ENCODE peak calls at places on chromosome 11, in five cellular contexts. E is upper lobe of left lung, H is breast epithelium, A is K562, L is endothelial cell of umbilical vein. W is an unnamed sample. For H3K4me1, the result is how much of the 10 kb centered on the place peaks cover.

GRCh38 chr11:128061321-128061871 is 526.0 kb downstream of the ETS1 start:
- DNase-seq in L (no peak), H (no peak), E (no peak), A (no peak), W (no peak)

GRCh38 chr11:17839973-17840611 is 105.5 kb downstream of the KCNC1 start:
- DNase-seq in A (no peak), L (no peak), E (no peak), H (no peak), W (no peak)

GRCh38 chr11:57529012-57529411 is 1.5 kb downstream of the TIMM10 start:
- DNase-seq in E (no peak), H (no peak), A (no peak), L (no peak), W (no peak)

GRCh38 chr11:60125962-60126585 is 37.6 kb downstream of the MS4A2 start:
- DNase-seq in A (no peak), E (no peak), H (no peak), L (peak), W (no peak)

GRCh38 chr11:45647786-45648185 is 17.6 kb downstream of the CHST1 start:
- DNase-seq in L (no peak), E (no peak), H (no peak), A (no peak), W (peak)

GRCh38 chr11:94150056-94150455 is 21.4 kb downstream of the PANX1 start:
- DNase-seq in H (no peak), A (no peak), E (no peak), L (no peak), W (no peak)

GRCh38 chr11:67379061-67380058 is 6.0 kb upstream of the CLCF1 start:
- DNase-seq in L (no peak), H (no peak), E (no peak), A (peak), W (no peak)

GRCh38 chr11:19978668-19979518 is 181.4 kb downstream of the DBX1 start:
- DNase-seq in L (peak), H (no peak), A (no peak), E (no peak), W (no peak)

GRCh38 chr11:128415539-128415938 is 171.8 kb downstream of the ETS1 start:
- DNase-seq in A (no peak), H (no peak), L (peak), E (no peak), W (no peak)

GRCh38 chr11:134893810-134894685 is 482.0 kb upstream of the B3GAT1 start:
- DNase-seq in H (no peak), A (no peak), E (no peak), L (no peak), W (no peak)

GRCh38 chr11:106446961-106447360 is 369.5 kb downstream of the AASDHPPT start:
- DNase-seq in E (no peak), H (no peak), A (no peak), L (no peak), W (no peak)

GRCh38 chr11:117610045-117610444 is 187.0 kb downstream of the DSCAML1 start:
- DNase-seq in A (no peak), L (peak), E (no peak), H (no peak), W (no peak)

GRCh38 chr11:73171762-73172161 is 29.6 kb upstream of the FCHSD2 start:
- DNase-seq in E (no peak), A (no peak), L (no peak), H (no peak), W (peak)

GRCh38 chr11:124938970-124939369 is 3.1 kb upstream of the HEPACAM start:
- DNase-seq in E (no peak), A (no peak), H (no peak), L (no peak), W (no peak)

GRCh38 chr11:74909812-74910211 is 39.1 kb downstream of the XRRA1 start:
- DNase-seq in L (no peak), H (no peak), E (no peak), A (no peak), W (no peak)

GRCh38 chr11:60370811-60371297 is 7.5 kb upstream of the MS4A7 start:
- DNase-seq in H (no peak), E (no peak), L (peak), A (no peak), W (no peak)

GRCh38 chr11:909406-909805 is 1.2 kb downstream of the CHID1 start:
- DNase-seq in H (no peak), E (no peak), L (no peak), A (no peak), W (no peak)

GRCh38 chr11:45933131-45933821 is 10.8 kb downstream of the LARGE2 start:
- DNase-seq in L (no peak), H (no peak), E (no peak), A (no peak), W (peak)

GRCh38 chr11:35553021-35553420 is 27.6 kb upstream of the PAMR1 start:
- DNase-seq in E (no peak), A (no peak), L (no peak), H (no peak), W (no peak)

GRCh38 chr11:128624269-128625170 is 37.2 kb upstream of the ETS1 start:
- DNase-seq in L (no peak), H (no peak), E (no peak), A (no peak), W (peak)

GRCh38 chr11:2214527-2215229 is 43.1 kb upstream of the TH start:
- DNase-seq in H (peak), L (no peak), E (peak), A (peak), W (peak)

GRCh38 chr11:1825039-1825740 is 9.6 kb upstream of the SYT8 start:
- DNase-seq in E (peak), H (no peak), A (peak), L (no peak), W (peak)

GRCh38 chr11:2153581-2154194 is 7.3 kb downstream of the INS start:
- DNase-seq in E (peak), H (no peak), L (no peak), A (no peak), W (no peak)

GRCh38 chr11:122399375-122399774 is 256.1 kb upstream of the UBASH3B start:
- DNase-seq in H (no peak), L (no peak), A (no peak), E (no peak), W (no peak)

GRCh38 chr11:101960231-101960630 is 43.9 kb upstream of the ANGPTL5 start:
- DNase-seq in A (no peak), L (no peak), E (no peak), H (no peak), W (no peak)

GRCh38 chr11:60175860-60176275 is 7.0 kb downstream of the MS4A6A start:
- DNase-seq in A (no peak), L (no peak), H (no peak), E (no peak), W (no peak)

GRCh38 chr11:6894097-6894496 is 1.8 kb upstream of the OR2D2 start:
- DNase-seq in E (no peak), H (no peak), A (no peak), L (no peak), W (no peak)

GRCh38 chr11:29448246-29448877 is 568.5 kb downstream of the KCNA4 start:
- DNase-seq in A (peak), H (no peak), L (peak), E (no peak), W (no peak)

GRCh38 chr11:104694259-104695070 is 203.8 kb downstream of the CASP12 start:
- DNase-seq in L (peak), A (no peak), E (no peak), H (no peak), W (no peak)

GRCh38 chr11:116500833-116501622 is 271.8 kb downstream of the BUD13 start:
- DNase-seq in E (peak), H (no peak), L (no peak), A (no peak), W (no peak)

GRCh38 chr11:94832604-94833238 is 64.6 kb downstream of the AMOTL1 start:
- DNase-seq in H (no peak), A (no peak), L (no peak), E (no peak), W (no peak)

GRCh38 chr11:63765688-63766241 is 2.8 kb downstream of the ZFTA start:
- DNase-seq in A (no peak), E (peak), H (no peak), L (no peak), W (no peak)

GRCh38 chr11:33309118-33309517 is 51.9 kb downstream of the HIPK3 start:
- DNase-seq in A (no peak), H (no peak), E (no peak), L (no peak), W (no peak)

GRCh38 chr11:33303541-33303940 is 46.4 kb downstream of the HIPK3 start:
- DNase-seq in L (no peak), H (no peak), A (no peak), E (no peak), W (no peak)

GRCh38 chr11:33310720-33311500 is 53.7 kb downstream of the HIPK3 start:
- DNase-seq in H (no peak), L (no peak), A (no peak), E (no peak), W (no peak)

GRCh38 chr11:33311680-33312079 is 54.5 kb downstream of the HIPK3 start:
- DNase-seq in A (no peak), L (no peak), H (no peak), E (no peak), W (no peak)

GRCh38 chr11:33307984-33308383 is 50.8 kb downstream of the HIPK3 start:
- DNase-seq in H (no peak), E (no peak), L (no peak), A (no peak), W (no peak)
- H3K4me1 ChIP-seq in H (under half), E (under half), L (under half), A (under half), W (under half)

DNA sequence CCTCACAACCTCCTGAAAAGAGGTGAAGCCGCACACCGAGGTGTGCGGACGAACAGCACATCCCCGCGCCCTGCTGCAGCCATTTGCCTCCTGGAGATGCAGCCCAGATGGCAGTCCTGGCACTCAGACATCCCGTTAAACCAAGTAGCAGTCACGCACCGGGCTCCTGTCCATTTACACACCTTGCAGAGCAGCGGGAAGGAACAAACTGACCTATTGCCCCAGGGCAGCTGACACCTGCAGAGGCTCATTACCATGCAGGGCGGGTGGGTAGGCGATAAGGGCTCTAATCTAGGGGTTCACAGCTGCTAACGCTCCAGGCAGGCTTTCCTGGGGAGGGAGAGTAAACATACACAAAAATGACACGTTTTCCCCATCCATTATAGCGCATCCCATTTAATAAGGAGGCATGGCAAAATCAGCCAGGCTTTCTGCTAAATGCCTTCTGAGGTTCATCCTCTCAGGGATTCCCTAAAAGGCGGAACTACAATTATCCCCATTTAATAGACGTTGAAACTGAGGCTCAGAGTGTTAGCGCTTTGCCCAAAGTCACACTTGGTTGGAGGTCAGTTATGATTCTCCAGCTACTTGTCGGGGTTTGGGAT is 788 bp upstream of the EHBP1L1 start:
- DNase-seq in A (no peak), H (no peak), L (peak), E (peak), W (peak)
- TF ChIP-seq POLR2A in A (peak), H (no peak), L (no peak), E (no peak), W (no peak)

DNA sequence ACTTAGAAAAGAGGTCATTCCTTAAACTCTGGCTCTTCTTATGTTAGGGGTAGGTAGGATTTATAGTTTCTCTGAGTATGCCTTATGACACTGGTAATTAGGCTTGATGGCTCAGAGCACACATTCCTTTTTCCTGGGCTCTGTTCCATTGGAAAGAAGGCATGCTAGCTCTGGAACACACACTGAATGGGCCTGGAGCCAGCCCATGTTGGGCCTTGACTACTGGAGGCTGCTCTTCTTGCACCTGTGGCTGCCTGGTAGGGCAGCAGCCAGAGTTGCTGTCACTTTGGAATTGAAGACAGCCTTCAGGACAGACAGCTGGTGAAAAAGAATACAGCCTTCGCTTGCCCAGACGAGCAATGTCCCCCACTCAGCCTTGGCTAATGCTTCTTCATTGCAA is 18.2 kb downstream of the MCAM start:
- DNase-seq in H (no peak), A (no peak), L (no peak), E (no peak), W (no peak)
- TF ChIP-seq POLR2AphosphoS5 in H (no peak), A (no peak), L (no peak), E (no peak), W (no peak)

DNA sequence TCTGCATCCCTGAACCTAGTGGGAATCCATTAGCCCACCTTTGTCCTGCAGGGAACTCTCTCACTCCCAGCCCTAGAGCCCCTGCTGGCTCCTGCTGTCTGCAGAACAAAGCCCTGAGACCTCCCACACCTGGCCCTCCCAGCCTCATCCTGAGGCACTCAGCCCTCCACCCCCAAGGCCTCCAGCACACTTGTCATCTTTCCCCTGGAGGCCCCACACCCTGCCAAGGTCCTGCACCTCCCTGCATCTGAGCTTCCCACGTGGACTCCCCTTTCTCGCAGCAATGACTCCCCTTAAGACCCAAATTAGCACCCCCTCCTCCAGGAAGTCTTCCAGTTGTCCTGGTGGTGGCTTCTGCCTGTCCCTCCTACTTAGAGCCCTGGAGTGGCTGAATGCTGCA is 42.3 kb upstream of the LINC01488 start:
- DNase-seq in E (no peak), H (no peak), L (no peak), A (no peak), W (peak)
- H3K4me1 ChIP-seq in E (under half), H (under half), L (under half), A (half or more), W (under half)

DNA sequence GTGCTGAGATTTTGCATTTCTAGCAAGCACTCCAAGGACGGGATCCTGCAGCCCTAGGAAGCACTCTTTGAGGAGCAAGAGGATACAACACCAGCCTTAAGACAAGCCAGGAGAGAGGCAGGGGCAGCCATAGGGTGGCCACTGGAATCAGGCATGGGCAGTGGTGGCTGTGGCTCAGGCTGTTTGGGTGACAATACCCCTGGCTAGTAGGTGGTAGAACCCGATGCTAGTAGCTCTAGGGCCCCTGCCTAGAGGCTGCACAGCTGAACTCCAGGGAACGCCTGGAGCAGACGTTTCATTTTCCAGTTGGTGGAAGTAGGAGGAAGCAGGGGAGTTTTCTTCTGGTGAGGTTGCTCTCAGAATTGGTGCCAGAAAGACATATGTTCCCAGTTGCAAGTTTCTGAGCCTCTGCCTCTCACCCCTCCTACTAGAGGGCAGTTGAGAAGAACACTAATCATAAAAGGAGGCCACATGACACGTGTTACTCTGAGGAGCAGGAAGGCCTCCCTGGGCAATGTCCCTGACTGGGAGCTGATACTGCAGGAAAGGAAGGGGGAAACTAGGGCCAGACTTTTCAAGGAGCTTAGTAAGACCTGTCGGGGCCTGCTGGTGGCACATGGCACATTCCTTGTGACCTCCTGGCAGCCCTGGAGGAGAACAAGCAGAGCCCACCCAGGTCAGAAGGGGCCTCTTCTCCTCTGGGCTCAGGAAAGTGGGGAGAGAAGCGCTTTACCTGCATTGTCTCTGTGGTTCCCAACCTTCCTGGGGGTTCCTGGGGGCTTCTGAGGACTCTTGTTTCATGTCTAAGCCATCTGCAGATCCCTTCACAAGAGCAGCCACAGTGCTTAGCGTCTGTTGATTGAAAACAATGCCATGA is 56.6 kb upstream of the DRD2 start:
- DNase-seq in A (no peak), E (no peak), H (no peak), L (no peak), W (no peak)
- TF ChIP-seq POLR2A in A (no peak), E (no peak), H (no peak), L (no peak), W (no peak)

DNA sequence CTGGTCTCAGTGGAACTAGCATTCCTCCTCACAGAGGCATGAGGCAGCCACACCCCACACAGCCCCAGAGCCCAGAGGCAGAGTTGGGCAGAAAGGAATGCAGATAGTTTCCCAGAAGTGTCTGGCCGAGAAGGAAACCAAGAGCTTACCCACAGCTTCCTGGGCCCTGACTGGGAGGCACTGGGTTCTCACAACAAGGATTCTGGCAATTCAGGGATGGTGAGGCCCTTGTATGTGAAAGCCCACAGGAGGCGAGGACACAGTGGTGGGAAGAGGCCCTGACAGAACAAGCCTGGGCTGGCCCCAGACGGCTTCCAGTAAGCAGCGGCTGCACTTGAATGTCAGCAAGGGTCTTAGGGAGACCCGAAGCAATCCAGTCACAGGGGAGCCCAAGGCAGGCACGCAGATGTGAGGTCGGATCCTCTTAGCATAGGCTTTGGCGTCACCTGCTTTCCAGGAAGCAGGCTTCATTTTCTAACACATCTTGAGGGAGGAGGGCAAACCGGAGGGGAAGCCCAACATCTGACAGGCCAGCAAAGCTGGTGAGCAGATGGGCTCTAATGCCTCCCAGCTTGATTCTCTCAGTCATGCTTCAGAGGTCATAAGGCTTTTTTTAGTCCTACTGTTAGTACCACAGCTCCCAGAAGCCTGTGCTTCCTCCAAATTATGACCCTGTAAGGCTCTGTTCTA is 78.3 kb upstream of the AKIP1 start:
- DNase-seq in H (no peak), L (no peak), E (no peak), A (no peak), W (no peak)
- TF ChIP-seq POLR2AphosphoS5 in H (no peak), L (no peak), E (no peak), A (no peak), W (no peak)

GRCh38 chr11:78244546-78245315 is 56.0 kb downstream of the USP35 start:
- DNase-seq in A (no peak), E (no peak), L (peak), H (no peak), W (no peak)

GRCh38 chr11:78234006-78234405 is 45.3 kb downstream of the USP35 start:
- DNase-seq in E (no peak), L (no peak), H (no peak), A (no peak), W (no peak)

GRCh38 chr11:78241475-78241874 is 52.8 kb downstream of the USP35 start:
- DNase-seq in E (no peak), L (no peak), A (no peak), H (no peak), W (no peak)

GRCh38 chr11:78244080-78244479 is 55.4 kb downstream of the USP35 start:
- DNase-seq in L (no peak), A (no peak), E (no peak), H (no peak), W (no peak)

DNA sequence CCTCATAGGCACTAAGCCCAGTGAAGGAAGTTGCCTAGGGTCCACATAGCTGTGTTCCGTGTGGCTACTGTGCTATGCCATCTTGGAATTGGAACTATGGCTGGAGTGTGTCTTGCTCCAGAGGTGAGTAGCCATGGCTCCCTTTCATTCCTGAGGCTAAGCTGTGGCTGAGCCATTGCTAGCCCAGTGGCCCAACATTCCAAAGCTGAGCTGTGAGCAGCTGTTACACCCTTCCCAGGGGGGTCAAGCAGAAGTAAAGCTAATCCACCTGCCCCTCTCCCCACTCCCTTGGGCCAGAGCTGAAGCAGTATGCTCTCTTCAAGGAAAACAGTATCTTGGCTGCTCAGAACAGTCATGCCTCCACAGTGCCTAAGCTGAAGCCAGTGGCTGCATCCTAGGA is 51.1 kb downstream of the USP35 start:
- DNase-seq in E (no peak), A (no peak), L (no peak), H (no peak), W (no peak)
- H3K4me1 ChIP-seq in E (under half), A (under half), L (under half), H (under half), W (under half)

GRCh38 chr11:65382036-65382803 is at the start of gene SLC25A45:
- DNase-seq in E (peak), H (peak), L (peak), A (peak), W (peak)
- TF ChIP-seq POLR2A in E (peak), H (peak), L (peak), A (peak), W (peak)

GRCh38 chr11:69049490-69049867 is 747 bp downstream of the TPCN2 start:
- DNase-seq in H (no peak), A (no peak), E (peak), L (no peak), W (no peak)
- TF ChIP-seq POLR2AphosphoS5 in H (no peak), A (no peak), E (no peak), L (no peak), W (no peak)

W was measured in spleen.